ENCODE peak calls at places on chromosomes 6 and 20, in five cellular contexts. L, H, V, S and O are unnamed samples.

GRCh38 chr6:157265630-157266029 is 57.7 kb downstream of the TMEM242 start:
- DNase-seq in L (no peak), H (no peak), V (no peak), S (no peak), O (no peak)

GRCh38 chr6:150719099-150719767 is 119.5 kb downstream of the PLEKHG1 start:
- DNase-seq in L (no peak), H (no peak), V (no peak), S (no peak), O (no peak)

GRCh38 chr6:6090861-6091607 is 84.3 kb upstream of the NRN1 start:
- DNase-seq in L (no peak), H (no peak), V (no peak), S (no peak), O (no peak)

GRCh38 chr6:43954311-43955131 is 172.7 kb downstream of the MRPL14 start:
- DNase-seq in L (no peak), H (no peak), V (no peak), S (peak), O (no peak)

GRCh38 chr6:108555399-108556052 is 5.2 kb upstream of the FOXO3 start:
- DNase-seq in L (peak), H (no peak), V (no peak), S (peak), O (no peak)

GRCh38 chr6:20379231-20379630 is 22.4 kb upstream of the E2F3 start:
- DNase-seq in L (no peak), H (no peak), V (no peak), S (no peak), O (no peak)

GRCh38 chr20:51481311-51481997 is 61.1 kb downstream of the NFATC2 start:
- DNase-seq in L (no peak), H (no peak), V (no peak), S (no peak), O (no peak)

GRCh38 chr6:135739288-135739687 is 112.2 kb upstream of the PDE7B start:
- DNase-seq in L (no peak), H (no peak), V (no peak), S (no peak), O (no peak)

GRCh38 chr6:120304223-120304622 is 954.7 kb upstream of the MAN1A1 start:
- DNase-seq in L (no peak), H (no peak), V (no peak), S (no peak), O (no peak)

GRCh38 chr6:150987371-150987828 is 121.9 kb downstream of the MTHFD1L start:
- DNase-seq in L (no peak), H (no peak), V (no peak), S (no peak), O (no peak)

GRCh38 chr6:161407581-161407980 is 133.7 kb upstream of the AGPAT4 start:
- DNase-seq in L (no peak), H (no peak), V (no peak), S (no peak), O (no peak)

GRCh38 chr6:162200036-162200435 is 527.5 kb downstream of the PRKN start:
- DNase-seq in L (no peak), H (no peak), V (no peak), S (no peak), O (no peak)

GRCh38 chr6:44119704-44120262 is 7.5 kb downstream of the MRPL14 start:
- DNase-seq in L (no peak), H (no peak), V (no peak), S (no peak), O (no peak)

GRCh38 chr6:15495375-15495901 is 167.4 kb downstream of the DTNBP1 start:
- DNase-seq in L (no peak), H (no peak), V (no peak), S (peak), O (no peak)

GRCh38 chr6:157266274-157267101 is 56.8 kb downstream of the TMEM242 start:
- DNase-seq in L (no peak), H (no peak), V (no peak), S (no peak), O (no peak)

GRCh38 chr20:32139947-32140346 is 30.4 kb downstream of the TM9SF4 start:
- DNase-seq in L (no peak), H (no peak), V (no peak), S (no peak), O (no peak)

GRCh38 chr6:49151957-49152356 is 311.1 kb downstream of the MMUT start:
- DNase-seq in L (no peak), H (no peak), V (no peak), S (no peak), O (no peak)

GRCh38 chr6:88376759-88377387 is 210.7 kb upstream of the CNR1 start:
- DNase-seq in L (peak), H (no peak), V (no peak), S (no peak), O (no peak)

GRCh38 chr6:160791981-160792418 is 90.0 kb downstream of the PLG start:
- DNase-seq in L (peak), H (no peak), V (no peak), S (no peak), O (no peak)

GRCh38 chr6:164085552-164086325 is 671.2 kb downstream of the QKI start:
- DNase-seq in L (no peak), H (no peak), V (peak), S (peak), O (no peak)

GRCh38 chr6:43290353-43290904 is 7.6 kb upstream of the SLC22A7 start:
- DNase-seq in L (no peak), H (no peak), V (no peak), S (no peak), O (no peak)

GRCh38 chr6:127190552-127190951 is 72.1 kb downstream of the RSPO3 start:
- DNase-seq in L (peak), H (no peak), V (no peak), S (no peak), O (no peak)

GRCh38 chr6:109879521-109879920 is 98.6 kb upstream of the GPR6 start:
- DNase-seq in L (no peak), H (no peak), V (no peak), S (no peak), O (no peak)

GRCh38 chr6:94065707-94066337 is 646.5 kb upstream of the EPHA7 start:
- DNase-seq in L (no peak), H (no peak), V (no peak), S (no peak), O (no peak)

GRCh38 chr6:111439169-111439568 is 43.8 kb downstream of the REV3L start:
- DNase-seq in L (no peak), H (no peak), V (no peak), S (no peak), O (no peak)
- TF ChIP-seq CTCF in L (no peak), H (no peak), V (no peak), S (no peak), O (no peak)

GRCh38 chr6:89828988-89829590 is 591 bp upstream of the CASP8AP2 start:
- DNase-seq in L (peak), H (no peak), V (no peak), S (no peak), O (peak)

GRCh38 chr6:89830385-89830809 is 717 bp downstream of the CASP8AP2 start:
- DNase-seq in L (peak), H (no peak), V (no peak), S (no peak), O (no peak)

GRCh38 chr6:89829591-89830384 is at the start of gene CASP8AP2:
- DNase-seq in L (peak), H (peak), V (peak), S (peak), O (peak)

GRCh38 chr6:89826029-89826528 is 3.6 kb upstream of the CASP8AP2 start:
- DNase-seq in L (no peak), H (no peak), V (no peak), S (no peak), O (no peak)
- TF ChIP-seq CTCF in L (no peak), H (no peak), V (no peak), S (no peak), O (no peak)

GRCh38 chr6:28395918-28396317 is 3.6 kb downstream of the ZSCAN12 start:
- DNase-seq in L (no peak), H (no peak), V (no peak), S (no peak), O (no peak)

GRCh38 chr6:28400122-28400451 is 540 bp upstream of the ZSCAN12 start:
- DNase-seq in L (no peak), H (no peak), V (no peak), S (no peak), O (no peak)

GRCh38 chr6:28401172-28401571 is 1.6 kb upstream of the ZSCAN12 start:
- DNase-seq in L (no peak), H (no peak), V (no peak), S (no peak), O (no peak)

GRCh38 chr6:28402197-28402596 is 2.6 kb upstream of the ZSCAN12 start:
- DNase-seq in L (no peak), H (no peak), V (no peak), S (no peak), O (no peak)

GRCh38 chr6:28399370-28400121 is at the start of gene ZSCAN12:
- DNase-seq in L (peak), H (peak), V (peak), S (peak), O (peak)
- TF ChIP-seq CTCF in L (peak), H (peak), V (peak), S (peak), O (peak)

GRCh38 chr6:97958143-97958542 is 675.1 kb upstream of the MMS22L start:
- DNase-seq in L (peak), H (no peak), V (peak), S (peak), O (no peak)
- TF ChIP-seq CTCF in L (peak), H (no peak), V (no peak), S (no peak), O (no peak)

DNA sequence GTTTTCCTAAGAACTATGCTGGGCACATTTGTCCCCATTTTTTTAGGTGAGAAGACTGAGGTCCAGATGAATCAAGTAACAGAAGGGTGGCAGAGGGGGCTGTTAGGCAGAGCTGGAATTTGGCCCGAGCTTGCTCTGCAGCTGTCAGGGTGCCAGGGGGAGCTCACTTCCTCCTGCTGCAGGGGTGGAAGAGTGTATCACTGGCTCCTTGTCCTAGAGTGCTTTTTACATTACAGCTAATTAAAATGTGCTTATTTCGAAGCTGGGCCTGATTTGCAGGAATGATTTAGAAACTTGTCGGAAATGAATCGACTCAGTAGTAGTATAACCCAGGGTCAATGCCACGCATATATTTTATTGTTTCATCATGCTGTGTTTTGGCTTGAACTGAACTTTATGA is 11.1 kb downstream of the TOX2 start:
- DNase-seq in L (no peak), H (no peak), V (no peak), S (peak), O (no peak)
- TF ChIP-seq CTCF in L (no peak), H (no peak), V (no peak), S (no peak), O (no peak)

DNA sequence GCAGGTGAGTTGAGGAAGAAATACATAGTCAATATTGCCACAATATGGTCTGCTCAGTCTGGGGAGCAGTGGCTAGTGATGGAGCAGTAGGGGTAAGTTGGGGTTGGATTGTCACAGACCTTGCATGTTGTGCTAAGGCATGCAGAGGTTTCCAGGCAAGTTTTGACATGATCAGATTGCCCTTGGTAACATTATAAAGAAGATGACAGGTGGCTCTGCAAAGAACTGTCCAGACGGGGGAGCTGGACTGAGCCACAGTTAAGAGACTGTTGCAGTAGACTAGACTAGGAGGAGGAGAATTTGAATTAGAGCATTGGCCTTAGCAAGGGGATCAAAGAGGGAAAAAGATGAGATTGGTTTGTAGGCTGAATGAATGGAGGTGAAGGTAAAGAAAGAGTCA is 23.4 kb downstream of the ATRN start:
- DNase-seq in L (no peak), H (no peak), V (no peak), S (no peak), O (no peak)
- TF ChIP-seq CTCF in L (no peak), H (no peak), V (no peak), S (no peak), O (no peak)

DNA sequence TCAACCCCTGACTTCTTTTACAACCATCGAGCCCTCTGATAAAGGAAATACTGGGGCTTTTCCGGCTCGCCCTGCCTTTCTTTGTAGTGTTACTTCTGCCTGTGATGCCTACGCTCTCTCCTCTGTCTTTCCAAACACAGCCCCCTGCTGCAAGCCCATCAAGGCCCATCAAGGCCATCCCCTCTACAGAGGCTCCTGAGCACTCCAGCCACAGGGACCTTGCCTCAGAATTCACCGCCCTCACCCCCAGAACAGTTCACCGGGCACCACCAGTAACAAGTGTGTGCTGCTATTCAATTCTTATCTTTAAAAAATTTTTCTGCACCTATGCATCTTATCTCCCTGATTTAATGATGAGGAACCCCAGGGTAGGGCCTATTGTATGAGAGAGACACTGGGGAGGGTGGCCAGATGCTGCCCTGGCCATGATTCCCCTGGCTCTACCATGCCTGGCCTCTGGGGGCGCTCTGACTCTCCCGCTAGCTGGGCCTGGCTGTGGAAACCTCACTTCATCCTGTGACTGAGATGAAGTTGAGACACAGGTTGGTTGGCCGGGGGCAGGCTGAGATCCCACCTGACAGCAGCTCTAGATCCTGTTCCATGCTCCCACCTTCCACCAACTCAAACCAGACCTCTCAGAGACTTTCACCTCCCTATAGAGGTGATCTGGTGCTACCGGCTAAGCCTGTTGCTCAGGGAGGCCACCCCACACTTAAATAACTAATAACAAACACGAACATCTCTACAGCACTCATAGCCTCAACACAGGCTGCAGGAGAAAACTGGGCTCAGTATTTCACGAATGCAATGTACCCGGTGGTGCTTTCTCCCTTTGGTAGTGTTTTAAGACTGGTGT is 19.2 kb upstream of the GLP1R start:
- DNase-seq in L (peak), H (peak), V (peak), S (no peak), O (peak)
- TF ChIP-seq CTCF in L (peak), H (peak), V (peak), S (peak), O (peak)

GRCh38 chr20:35223941-35224340 is 2.5 kb upstream of the MMP24 start:
- DNase-seq in L (no peak), H (no peak), V (no peak), S (no peak), O (no peak)
- TF ChIP-seq CTCF in L (no peak), H (no peak), V (no peak), S (no peak), O (no peak)

DNA sequence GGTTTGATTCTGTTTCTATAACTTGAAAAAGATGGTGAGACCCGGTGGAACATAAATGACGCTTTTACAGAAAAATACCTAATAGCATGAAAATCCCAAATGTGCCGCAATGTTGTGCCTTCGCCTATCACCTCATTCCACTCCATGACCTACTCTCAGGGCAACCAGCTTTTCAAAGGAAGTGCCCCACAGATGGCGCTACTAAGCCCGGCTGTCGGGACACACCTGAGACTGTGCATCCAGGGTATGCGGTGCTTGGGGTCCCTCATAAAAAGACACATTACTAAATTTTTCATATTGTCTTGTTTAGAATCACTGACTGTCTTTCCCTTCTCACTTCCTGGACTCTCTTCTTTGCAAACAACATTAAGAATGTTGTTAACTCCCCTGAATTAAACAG is 145.5 kb upstream of the RPS6KA2 start:
- DNase-seq in L (peak), H (no peak), V (no peak), S (no peak), O (no peak)
- TF ChIP-seq CTCF in L (peak), H (peak), V (no peak), S (no peak), O (no peak)